ENCODE peak calls at places on chromosomes 6 and 20, in six cellular contexts. E is transverse colon, X is SK-N-SH, P is Panc1, B is stomach, G is breast epithelium. N is an unnamed sample. For H3K9me3, the result is how much of the 10 kb centered on the place peaks cover.

GRCh38 chr6:143806282-143807102 is 36.6 kb upstream of the LTV1 start:
- DNase-seq in E (no peak), X (no peak), P (no peak), B (no peak), G (no peak), N (peak)

GRCh38 chr6:25223421-25224052 is 55.6 kb upstream of the CARMIL1 start:
- DNase-seq in E (peak), X (peak), P (peak), B (peak), G (peak), N (peak)

GRCh38 chr6:13709698-13710551 is 1.7 kb downstream of the RANBP9 start:
- DNase-seq in E (no peak), X (peak), P (no peak), B (no peak), G (no peak), N (peak)

GRCh38 chr20:45934046-45934586 is 367 bp upstream of the PCIF1 start:
- DNase-seq in E (peak), X (peak), P (no peak), B (peak), G (no peak), N (no peak)

GRCh38 chr6:110567957-110568696 is 91.7 kb upstream of the SLC22A16 start:
- DNase-seq in E (no peak), X (no peak), P (no peak), B (no peak), G (no peak), N (no peak)

GRCh38 chr6:43436577-43437282 is 9.4 kb downstream of the ABCC10 start:
- DNase-seq in E (no peak), X (no peak), P (no peak), B (peak), G (no peak), N (peak)

GRCh38 chr20:25149986-25150385 is 45.5 kb upstream of the ENTPD6 start:
- DNase-seq in E (no peak), X (no peak), P (no peak), B (no peak), G (no peak), N (no peak)

GRCh38 chr6:14880717-14881116 is 365.2 kb upstream of the JARID2 start:
- DNase-seq in E (no peak), X (no peak), P (no peak), B (no peak), G (no peak), N (peak)

GRCh38 chr6:43021270-43022047 is at the start of gene RRP36:
- DNase-seq in E (peak), X (peak), P (no peak), B (peak), G (peak), N (peak)

GRCh38 chr20:37781626-37782025 is 87.8 kb downstream of the CTNNBL1 start:
- DNase-seq in E (no peak), X (no peak), P (no peak), B (no peak), G (no peak), N (no peak)

GRCh38 chr20:8012724-8013123 is 6.8 kb downstream of the TMX4 start:
- DNase-seq in E (no peak), X (peak), P (no peak), B (no peak), G (no peak), N (peak)

GRCh38 chr6:161869491-161869890 is 595.6 kb upstream of the AGPAT4 start:
- DNase-seq in E (no peak), X (no peak), P (no peak), B (no peak), G (no peak), N (no peak)

DNA sequence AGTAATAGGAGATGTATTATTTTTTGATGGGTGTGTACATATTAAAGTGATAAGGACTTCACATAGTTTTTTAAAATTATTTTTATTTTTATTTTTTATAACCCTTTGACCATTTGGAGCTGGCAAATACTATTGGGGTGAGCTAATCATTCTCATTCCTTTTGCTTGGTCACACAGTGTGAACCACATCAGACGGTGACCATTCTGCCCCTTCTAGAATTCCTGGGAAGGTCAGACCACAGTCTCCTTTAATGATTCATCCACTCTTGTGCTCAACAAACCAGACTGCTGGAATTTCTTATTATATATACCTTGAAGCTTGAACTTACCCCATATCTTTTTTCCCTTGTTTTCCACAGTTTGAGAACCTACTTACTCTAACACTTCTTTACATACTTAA is 23.9 kb upstream of the PRL start:
- DNase-seq in E (no peak), X (no peak), P (no peak), B (no peak), G (no peak), N (peak)
- H3K9me3 ChIP-seq in E (under half), X (under half), P (under half), B (under half), G (under half), N (under half)

GRCh38 chr6:56375806-56376205 is 128.4 kb upstream of the COL21A1 start:
- DNase-seq in E (no peak), X (no peak), P (no peak), B (no peak), G (no peak), N (no peak)

GRCh38 chr6:56372621-56373020 is 125.2 kb upstream of the COL21A1 start:
- DNase-seq in E (no peak), X (no peak), P (no peak), B (no peak), G (no peak), N (peak)

GRCh38 chr6:56378507-56378906 is 131.1 kb upstream of the COL21A1 start:
- DNase-seq in E (no peak), X (no peak), P (no peak), B (no peak), G (no peak), N (no peak)

GRCh38 chr6:56377295-56377694 is 129.9 kb upstream of the COL21A1 start:
- DNase-seq in E (no peak), X (no peak), P (no peak), B (no peak), G (no peak), N (no peak)

GRCh38 chr6:56374841-56375369 is 127.5 kb upstream of the COL21A1 start:
- DNase-seq in E (no peak), X (no peak), P (no peak), B (no peak), G (no peak), N (no peak)
- TF ChIP-seq POLR2AphosphoS5 in E (no peak), X (no peak), P (no peak), B (no peak), G (peak), N (no peak)

DNA sequence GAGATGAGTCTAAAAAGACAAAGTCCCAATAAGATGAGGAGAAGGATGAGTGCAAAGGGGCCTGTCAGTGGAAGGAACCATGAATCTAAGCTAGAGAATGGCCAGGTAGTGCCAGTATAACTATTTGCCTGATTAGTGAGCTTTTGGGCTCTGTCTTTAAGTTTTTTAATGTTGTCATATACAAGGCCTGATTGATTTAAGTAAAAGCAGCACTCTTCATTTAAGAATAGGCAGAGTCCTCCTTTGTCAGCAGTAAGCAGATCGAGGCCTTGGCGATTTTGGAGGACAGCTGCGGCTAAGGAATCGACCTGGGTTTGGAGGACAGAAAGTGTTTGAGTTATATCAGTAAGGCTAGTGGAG is 753.4 kb upstream of the ADGRB3 start:
- DNase-seq in E (no peak), X (no peak), P (no peak), B (no peak), G (no peak), N (no peak)
- H3K9me3 ChIP-seq in E (under half), X (under half), P (under half), B (under half), G (under half), N (under half)

GRCh38 chr20:4226330-4227084 is 211.1 kb upstream of the RNF24 start:
- DNase-seq in E (no peak), X (no peak), P (no peak), B (no peak), G (no peak), N (no peak)

GRCh38 chr20:4229415-4229814 is 214.1 kb upstream of the RNF24 start:
- DNase-seq in E (no peak), X (no peak), P (no peak), B (no peak), G (no peak), N (no peak)

GRCh38 chr20:4230185-4230584 is 214.8 kb upstream of the RNF24 start:
- DNase-seq in E (no peak), X (no peak), P (no peak), B (no peak), G (no peak), N (no peak)

GRCh38 chr20:4227085-4227821 is 211.9 kb upstream of the RNF24 start:
- DNase-seq in E (no peak), X (no peak), P (no peak), B (no peak), G (no peak), N (no peak)

GRCh38 chr20:4225778-4226177 is 210.4 kb upstream of the RNF24 start:
- DNase-seq in E (no peak), X (no peak), P (no peak), B (no peak), G (no peak), N (peak)
- TF ChIP-seq POLR2AphosphoS5 in E (no peak), X (peak), P (no peak), B (no peak), G (no peak), N (peak)

DNA sequence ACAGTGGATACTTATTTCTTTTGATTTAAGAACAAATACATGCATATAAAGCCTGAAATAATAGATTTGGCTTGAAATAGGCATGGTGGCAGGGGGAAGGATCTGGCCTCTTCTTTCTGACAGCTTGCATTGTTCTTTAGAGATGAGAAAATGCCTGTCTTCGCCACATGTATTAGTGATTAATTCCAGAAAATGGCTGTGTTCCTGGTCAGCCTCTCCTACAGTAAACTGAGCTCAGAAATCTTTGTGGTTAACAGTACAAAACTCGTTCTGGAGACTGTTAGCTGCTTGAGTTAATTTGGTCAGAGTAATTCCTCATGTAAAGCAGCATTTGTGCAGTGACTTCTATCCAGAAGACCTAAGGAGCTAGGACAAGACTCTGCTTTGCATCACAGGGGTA is 151.5 kb downstream of the EYA4 start:
- DNase-seq in E (no peak), X (no peak), P (no peak), B (no peak), G (no peak), N (no peak)
- H3K9me3 ChIP-seq in E (under half), X (under half), P (under half), B (under half), G (under half), N (under half)

GRCh38 chr20:23634985-23635767 is 2.6 kb downstream of the CST3 start:
- DNase-seq in E (no peak), X (no peak), P (no peak), B (no peak), G (peak), N (no peak)
- TF ChIP-seq POLR2AphosphoS5 in E (no peak), X (no peak), P (no peak), B (no peak), G (peak), N (no peak)